ENCODE peak calls at places on chromosomes 13 and 19, in nine cellular contexts. One of them, this sample, is unnamed.

GRCh38 chr19:40702337-40703012 is 12.0 kb upstream of the NUMBL start:
- DNase-seq in amygdala: no peak
- DNase-seq in IMR-90: no peak
- DNase-seq in HFFc6: no peak
- DNase-seq in stimulated activated CD8-positive, alpha-beta memory T cell treated with anti-CD3 and anti-CD28 coated beads, Interleukin-7, amount 100 ng/mL, for 1 hour: no peak
- DNase-seq in AG10803: peak
- DNase-seq in activated CD4-positive, alpha-beta T cell treated with anti-CD3 and anti-CD28 coated beads, Interleukin-2, amount 10 ng/mL, durations not matched to agents 7 days and 5 days: no peak
- DNase-seq in hippocampal formation: no peak
- DNase-seq in NB4: no peak
- DNase-seq in this sample: no peak

GRCh38 chr13:111919826-111920225 is 147.1 kb upstream of the SOX1 start:
- DNase-seq in AG10803: no peak
- DNase-seq in NB4: no peak
- DNase-seq in hippocampal formation: no peak
- DNase-seq in HFFc6: no peak
- DNase-seq in stimulated activated CD8-positive, alpha-beta memory T cell treated with anti-CD3 and anti-CD28 coated beads, Interleukin-7, amount 100 ng/mL, for 1 hour: no peak
- DNase-seq in activated CD4-positive, alpha-beta T cell treated with anti-CD3 and anti-CD28 coated beads, Interleukin-2, amount 10 ng/mL, durations not matched to agents 7 days and 5 days: no peak
- DNase-seq in amygdala: no peak
- DNase-seq in IMR-90: no peak
- DNase-seq in this sample: no peak

GRCh38 chr13:109336730-109337129 is 449.7 kb downstream of the IRS2 start:
- DNase-seq in stimulated activated CD8-positive, alpha-beta memory T cell treated with anti-CD3 and anti-CD28 coated beads, Interleukin-7, amount 100 ng/mL, for 1 hour: no peak
- DNase-seq in HFFc6: peak
- DNase-seq in AG10803: peak
- DNase-seq in IMR-90: peak
- DNase-seq in NB4: no peak
- DNase-seq in hippocampal formation: no peak
- DNase-seq in amygdala: no peak
- DNase-seq in activated CD4-positive, alpha-beta T cell treated with anti-CD3 and anti-CD28 coated beads, Interleukin-2, amount 10 ng/mL, durations not matched to agents 7 days and 5 days: no peak
- DNase-seq in this sample: no peak

GRCh38 chr13:26541678-26542553 is 15.6 kb upstream of the WASF3 start:
- DNase-seq in NB4: no peak
- DNase-seq in IMR-90: no peak
- DNase-seq in stimulated activated CD8-positive, alpha-beta memory T cell treated with anti-CD3 and anti-CD28 coated beads, Interleukin-7, amount 100 ng/mL, for 1 hour: no peak
- DNase-seq in HFFc6: no peak
- DNase-seq in amygdala: no peak
- DNase-seq in hippocampal formation: no peak
- DNase-seq in AG10803: no peak
- DNase-seq in activated CD4-positive, alpha-beta T cell treated with anti-CD3 and anti-CD28 coated beads, Interleukin-2, amount 10 ng/mL, durations not matched to agents 7 days and 5 days: no peak
- DNase-seq in this sample: no peak

GRCh38 chr13:97781891-97782305 is 171.6 kb upstream of the IPO5 start:
- DNase-seq in hippocampal formation: no peak
- DNase-seq in amygdala: no peak
- DNase-seq in stimulated activated CD8-positive, alpha-beta memory T cell treated with anti-CD3 and anti-CD28 coated beads, Interleukin-7, amount 100 ng/mL, for 1 hour: no peak
- DNase-seq in NB4: peak
- DNase-seq in activated CD4-positive, alpha-beta T cell treated with anti-CD3 and anti-CD28 coated beads, Interleukin-2, amount 10 ng/mL, durations not matched to agents 7 days and 5 days: no peak
- DNase-seq in IMR-90: no peak
- DNase-seq in HFFc6: no peak
- DNase-seq in AG10803: no peak
- DNase-seq in this sample: no peak

GRCh38 chr19:14545716-14546082 is 16.3 kb downstream of the TECR start:
- DNase-seq in hippocampal formation: no peak
- DNase-seq in IMR-90: no peak
- DNase-seq in amygdala: no peak
- DNase-seq in stimulated activated CD8-positive, alpha-beta memory T cell treated with anti-CD3 and anti-CD28 coated beads, Interleukin-7, amount 100 ng/mL, for 1 hour: no peak
- DNase-seq in AG10803: no peak
- DNase-seq in HFFc6: no peak
- DNase-seq in activated CD4-positive, alpha-beta T cell treated with anti-CD3 and anti-CD28 coated beads, Interleukin-2, amount 10 ng/mL, durations not matched to agents 7 days and 5 days: no peak
- DNase-seq in NB4: no peak
- DNase-seq in this sample: no peak

GRCh38 chr13:35512271-35512920 is 35.9 kb upstream of the MAB21L1 start:
- DNase-seq in activated CD4-positive, alpha-beta T cell treated with anti-CD3 and anti-CD28 coated beads, Interleukin-2, amount 10 ng/mL, durations not matched to agents 7 days and 5 days: no peak
- DNase-seq in HFFc6: peak
- DNase-seq in AG10803: peak
- DNase-seq in IMR-90: peak
- DNase-seq in hippocampal formation: no peak
- DNase-seq in amygdala: no peak
- DNase-seq in stimulated activated CD8-positive, alpha-beta memory T cell treated with anti-CD3 and anti-CD28 coated beads, Interleukin-7, amount 100 ng/mL, for 1 hour: no peak
- DNase-seq in NB4: peak
- DNase-seq in this sample: no peak

GRCh38 chr13:20410726-20411125 is 114.9 kb downstream of the CRYL1 start:
- DNase-seq in activated CD4-positive, alpha-beta T cell treated with anti-CD3 and anti-CD28 coated beads, Interleukin-2, amount 10 ng/mL, durations not matched to agents 7 days and 5 days: no peak
- DNase-seq in IMR-90: no peak
- DNase-seq in hippocampal formation: no peak
- DNase-seq in NB4: no peak
- DNase-seq in stimulated activated CD8-positive, alpha-beta memory T cell treated with anti-CD3 and anti-CD28 coated beads, Interleukin-7, amount 100 ng/mL, for 1 hour: no peak
- DNase-seq in AG10803: no peak
- DNase-seq in amygdala: no peak
- DNase-seq in HFFc6: no peak
- DNase-seq in this sample: no peak

GRCh38 chr19:48624067-48624594 is 4.8 kb downstream of the SPHK2 start:
- DNase-seq in AG10803: peak
- DNase-seq in activated CD4-positive, alpha-beta T cell treated with anti-CD3 and anti-CD28 coated beads, Interleukin-2, amount 10 ng/mL, durations not matched to agents 7 days and 5 days: peak
- DNase-seq in stimulated activated CD8-positive, alpha-beta memory T cell treated with anti-CD3 and anti-CD28 coated beads, Interleukin-7, amount 100 ng/mL, for 1 hour: peak
- DNase-seq in NB4: peak
- DNase-seq in IMR-90: peak
- DNase-seq in HFFc6: peak
- DNase-seq in hippocampal formation: peak
- DNase-seq in amygdala: peak
- DNase-seq in this sample: peak

GRCh38 chr19:46256855-46257254 is 27.3 kb downstream of the IGFL1 start:
- DNase-seq in hippocampal formation: no peak
- DNase-seq in IMR-90: peak
- DNase-seq in stimulated activated CD8-positive, alpha-beta memory T cell treated with anti-CD3 and anti-CD28 coated beads, Interleukin-7, amount 100 ng/mL, for 1 hour: no peak
- DNase-seq in amygdala: no peak
- DNase-seq in NB4: peak
- DNase-seq in HFFc6: no peak
- DNase-seq in AG10803: peak
- DNase-seq in activated CD4-positive, alpha-beta T cell treated with anti-CD3 and anti-CD28 coated beads, Interleukin-2, amount 10 ng/mL, durations not matched to agents 7 days and 5 days: no peak
- DNase-seq in this sample: no peak

GRCh38 chr13:76570485-76570884 is 315.7 kb downstream of the KCTD12 start:
- DNase-seq in activated CD4-positive, alpha-beta T cell treated with anti-CD3 and anti-CD28 coated beads, Interleukin-2, amount 10 ng/mL, durations not matched to agents 7 days and 5 days: no peak
- DNase-seq in HFFc6: no peak
- DNase-seq in amygdala: no peak
- DNase-seq in NB4: no peak
- DNase-seq in AG10803: no peak
- DNase-seq in IMR-90: no peak
- DNase-seq in hippocampal formation: peak
- DNase-seq in stimulated activated CD8-positive, alpha-beta memory T cell treated with anti-CD3 and anti-CD28 coated beads, Interleukin-7, amount 100 ng/mL, for 1 hour: no peak
- DNase-seq in this sample: no peak

GRCh38 chr13:31122143-31122542 is 39.6 kb downstream of the HSPH1 start:
- DNase-seq in AG10803: no peak
- DNase-seq in activated CD4-positive, alpha-beta T cell treated with anti-CD3 and anti-CD28 coated beads, Interleukin-2, amount 10 ng/mL, durations not matched to agents 7 days and 5 days: no peak
- DNase-seq in NB4: no peak
- DNase-seq in HFFc6: no peak
- DNase-seq in IMR-90: no peak
- DNase-seq in hippocampal formation: no peak
- DNase-seq in amygdala: no peak
- DNase-seq in stimulated activated CD8-positive, alpha-beta memory T cell treated with anti-CD3 and anti-CD28 coated beads, Interleukin-7, amount 100 ng/mL, for 1 hour: no peak
- DNase-seq in this sample: no peak

GRCh38 chr13:114118763-114119123 is 13.7 kb downstream of the RASA3 start:
- DNase-seq in HFFc6: no peak
- DNase-seq in activated CD4-positive, alpha-beta T cell treated with anti-CD3 and anti-CD28 coated beads, Interleukin-2, amount 10 ng/mL, durations not matched to agents 7 days and 5 days: no peak
- DNase-seq in IMR-90: peak
- DNase-seq in hippocampal formation: no peak
- DNase-seq in AG10803: peak
- DNase-seq in NB4: no peak
- DNase-seq in amygdala: no peak
- DNase-seq in stimulated activated CD8-positive, alpha-beta memory T cell treated with anti-CD3 and anti-CD28 coated beads, Interleukin-7, amount 100 ng/mL, for 1 hour: no peak
- DNase-seq in this sample: no peak

GRCh38 chr13:108574856-108575255 is 54.6 kb upstream of the MYO16 start:
- DNase-seq in hippocampal formation: no peak
- DNase-seq in activated CD4-positive, alpha-beta T cell treated with anti-CD3 and anti-CD28 coated beads, Interleukin-2, amount 10 ng/mL, durations not matched to agents 7 days and 5 days: no peak
- DNase-seq in NB4: no peak
- DNase-seq in stimulated activated CD8-positive, alpha-beta memory T cell treated with anti-CD3 and anti-CD28 coated beads, Interleukin-7, amount 100 ng/mL, for 1 hour: no peak
- DNase-seq in AG10803: no peak
- DNase-seq in amygdala: no peak
- DNase-seq in HFFc6: no peak
- DNase-seq in IMR-90: no peak
- DNase-seq in this sample: no peak

GRCh38 chr13:75794663-75795062 is 158.5 kb downstream of the LMO7 start:
- DNase-seq in stimulated activated CD8-positive, alpha-beta memory T cell treated with anti-CD3 and anti-CD28 coated beads, Interleukin-7, amount 100 ng/mL, for 1 hour: no peak
- DNase-seq in AG10803: no peak
- DNase-seq in amygdala: no peak
- DNase-seq in NB4: no peak
- DNase-seq in activated CD4-positive, alpha-beta T cell treated with anti-CD3 and anti-CD28 coated beads, Interleukin-2, amount 10 ng/mL, durations not matched to agents 7 days and 5 days: no peak
- DNase-seq in hippocampal formation: no peak
- DNase-seq in IMR-90: no peak
- DNase-seq in HFFc6: no peak
- DNase-seq in this sample: no peak

GRCh38 chr13:98453254-98453843 is 123.6 kb downstream of the STK24 start:
- DNase-seq in IMR-90: no peak
- DNase-seq in stimulated activated CD8-positive, alpha-beta memory T cell treated with anti-CD3 and anti-CD28 coated beads, Interleukin-7, amount 100 ng/mL, for 1 hour: no peak
- DNase-seq in NB4: no peak
- DNase-seq in amygdala: no peak
- DNase-seq in activated CD4-positive, alpha-beta T cell treated with anti-CD3 and anti-CD28 coated beads, Interleukin-2, amount 10 ng/mL, durations not matched to agents 7 days and 5 days: no peak
- DNase-seq in HFFc6: peak
- DNase-seq in hippocampal formation: no peak
- DNase-seq in AG10803: peak
- DNase-seq in this sample: no peak

GRCh38 chr19:10433131-10433536 is 12.8 kb downstream of the PDE4A start:
- DNase-seq in hippocampal formation: no peak
- DNase-seq in amygdala: no peak
- DNase-seq in AG10803: no peak
- DNase-seq in IMR-90: no peak
- DNase-seq in stimulated activated CD8-positive, alpha-beta memory T cell treated with anti-CD3 and anti-CD28 coated beads, Interleukin-7, amount 100 ng/mL, for 1 hour: no peak
- DNase-seq in HFFc6: no peak
- DNase-seq in NB4: no peak
- DNase-seq in activated CD4-positive, alpha-beta T cell treated with anti-CD3 and anti-CD28 coated beads, Interleukin-2, amount 10 ng/mL, durations not matched to agents 7 days and 5 days: no peak
- DNase-seq in this sample: no peak

GRCh38 chr19:58387338-58388174 is 487 bp downstream of the RPS5 start:
- DNase-seq in IMR-90: no peak
- DNase-seq in HFFc6: no peak
- DNase-seq in hippocampal formation: no peak
- DNase-seq in NB4: no peak
- DNase-seq in amygdala: no peak
- DNase-seq in activated CD4-positive, alpha-beta T cell treated with anti-CD3 and anti-CD28 coated beads, Interleukin-2, amount 10 ng/mL, durations not matched to agents 7 days and 5 days: no peak
- DNase-seq in AG10803: no peak
- DNase-seq in stimulated activated CD8-positive, alpha-beta memory T cell treated with anti-CD3 and anti-CD28 coated beads, Interleukin-7, amount 100 ng/mL, for 1 hour: no peak
- DNase-seq in this sample: no peak

GRCh38 chr19:3142938-3143337 is 7.1 kb downstream of the GNA15 start:
- DNase-seq in AG10803: no peak
- DNase-seq in NB4: no peak
- DNase-seq in stimulated activated CD8-positive, alpha-beta memory T cell treated with anti-CD3 and anti-CD28 coated beads, Interleukin-7, amount 100 ng/mL, for 1 hour: no peak
- DNase-seq in HFFc6: no peak
- DNase-seq in hippocampal formation: no peak
- DNase-seq in activated CD4-positive, alpha-beta T cell treated with anti-CD3 and anti-CD28 coated beads, Interleukin-2, amount 10 ng/mL, durations not matched to agents 7 days and 5 days: no peak
- DNase-seq in IMR-90: no peak
- DNase-seq in amygdala: no peak
- DNase-seq in this sample: no peak

GRCh38 chr19:55632463-55632834 is 8.1 kb upstream of the ZNF784 start:
- DNase-seq in IMR-90: peak
- DNase-seq in hippocampal formation: peak
- DNase-seq in NB4: peak
- DNase-seq in activated CD4-positive, alpha-beta T cell treated with anti-CD3 and anti-CD28 coated beads, Interleukin-2, amount 10 ng/mL, durations not matched to agents 7 days and 5 days: peak
- DNase-seq in HFFc6: peak
- DNase-seq in stimulated activated CD8-positive, alpha-beta memory T cell treated with anti-CD3 and anti-CD28 coated beads, Interleukin-7, amount 100 ng/mL, for 1 hour: peak
- DNase-seq in amygdala: peak
- DNase-seq in AG10803: peak
- DNase-seq in this sample: peak

GRCh38 chr19:56141416-56141992 is 417 bp downstream of the ZNF444 start:
- DNase-seq in IMR-90: no peak
- DNase-seq in HFFc6: no peak
- DNase-seq in amygdala: no peak
- DNase-seq in stimulated activated CD8-positive, alpha-beta memory T cell treated with anti-CD3 and anti-CD28 coated beads, Interleukin-7, amount 100 ng/mL, for 1 hour: no peak
- DNase-seq in NB4: peak
- DNase-seq in activated CD4-positive, alpha-beta T cell treated with anti-CD3 and anti-CD28 coated beads, Interleukin-2, amount 10 ng/mL, durations not matched to agents 7 days and 5 days: peak
- DNase-seq in hippocampal formation: no peak
- DNase-seq in AG10803: no peak
- DNase-seq in this sample: no peak

GRCh38 chr19:18657590-18658365 is 20.9 kb downstream of the KLHL26 start:
- DNase-seq in AG10803: peak
- DNase-seq in IMR-90: peak
- DNase-seq in HFFc6: no peak
- DNase-seq in amygdala: peak
- DNase-seq in stimulated activated CD8-positive, alpha-beta memory T cell treated with anti-CD3 and anti-CD28 coated beads, Interleukin-7, amount 100 ng/mL, for 1 hour: no peak
- DNase-seq in hippocampal formation: no peak
- DNase-seq in NB4: peak
- DNase-seq in activated CD4-positive, alpha-beta T cell treated with anti-CD3 and anti-CD28 coated beads, Interleukin-2, amount 10 ng/mL, durations not matched to agents 7 days and 5 days: no peak
- DNase-seq in this sample: no peak

GRCh38 chr13:20401958-20402856 is 123.5 kb downstream of the CRYL1 start:
- DNase-seq in AG10803: peak
- DNase-seq in NB4: no peak
- DNase-seq in IMR-90: peak
- DNase-seq in activated CD4-positive, alpha-beta T cell treated with anti-CD3 and anti-CD28 coated beads, Interleukin-2, amount 10 ng/mL, durations not matched to agents 7 days and 5 days: peak
- DNase-seq in amygdala: no peak
- DNase-seq in HFFc6: peak
- DNase-seq in hippocampal formation: no peak
- DNase-seq in stimulated activated CD8-positive, alpha-beta memory T cell treated with anti-CD3 and anti-CD28 coated beads, Interleukin-7, amount 100 ng/mL, for 1 hour: no peak
- DNase-seq in this sample: no peak

GRCh38 chr19:3338541-3339181 is 27.7 kb upstream of the NFIC start:
- DNase-seq in AG10803: no peak
- DNase-seq in stimulated activated CD8-positive, alpha-beta memory T cell treated with anti-CD3 and anti-CD28 coated beads, Interleukin-7, amount 100 ng/mL, for 1 hour: no peak
- DNase-seq in NB4: peak
- DNase-seq in amygdala: no peak
- DNase-seq in HFFc6: no peak
- DNase-seq in activated CD4-positive, alpha-beta T cell treated with anti-CD3 and anti-CD28 coated beads, Interleukin-2, amount 10 ng/mL, durations not matched to agents 7 days and 5 days: peak
- DNase-seq in IMR-90: no peak
- DNase-seq in hippocampal formation: no peak
- DNase-seq in this sample: peak

GRCh38 chr19:1970806-1971502 is 30.0 kb downstream of the CSNK1G2 start:
- DNase-seq in activated CD4-positive, alpha-beta T cell treated with anti-CD3 and anti-CD28 coated beads, Interleukin-2, amount 10 ng/mL, durations not matched to agents 7 days and 5 days: no peak
- DNase-seq in HFFc6: no peak
- DNase-seq in NB4: no peak
- DNase-seq in hippocampal formation: no peak
- DNase-seq in AG10803: no peak
- DNase-seq in stimulated activated CD8-positive, alpha-beta memory T cell treated with anti-CD3 and anti-CD28 coated beads, Interleukin-7, amount 100 ng/mL, for 1 hour: no peak
- DNase-seq in IMR-90: no peak
- DNase-seq in amygdala: no peak
- DNase-seq in this sample: no peak

GRCh38 chr13:73416093-73416492 is 357.3 kb downstream of the KLF5 start:
- DNase-seq in amygdala: no peak
- DNase-seq in IMR-90: no peak
- DNase-seq in HFFc6: peak
- DNase-seq in hippocampal formation: no peak
- DNase-seq in activated CD4-positive, alpha-beta T cell treated with anti-CD3 and anti-CD28 coated beads, Interleukin-2, amount 10 ng/mL, durations not matched to agents 7 days and 5 days: no peak
- DNase-seq in NB4: no peak
- DNase-seq in stimulated activated CD8-positive, alpha-beta memory T cell treated with anti-CD3 and anti-CD28 coated beads, Interleukin-7, amount 100 ng/mL, for 1 hour: no peak
- DNase-seq in AG10803: peak
- DNase-seq in this sample: no peak

GRCh38 chr13:52348983-52349780 is 56.8 kb downstream of the THSD1 start:
- DNase-seq in amygdala: no peak
- DNase-seq in AG10803: peak
- DNase-seq in activated CD4-positive, alpha-beta T cell treated with anti-CD3 and anti-CD28 coated beads, Interleukin-2, amount 10 ng/mL, durations not matched to agents 7 days and 5 days: no peak
- DNase-seq in stimulated activated CD8-positive, alpha-beta memory T cell treated with anti-CD3 and anti-CD28 coated beads, Interleukin-7, amount 100 ng/mL, for 1 hour: no peak
- DNase-seq in NB4: peak
- DNase-seq in HFFc6: peak
- DNase-seq in hippocampal formation: no peak
- DNase-seq in IMR-90: peak
- DNase-seq in this sample: no peak

GRCh38 chr13:33441015-33441414 is 155.5 kb upstream of the STARD13 start:
- DNase-seq in IMR-90: peak
- DNase-seq in hippocampal formation: no peak
- DNase-seq in AG10803: peak
- DNase-seq in NB4: peak
- DNase-seq in activated CD4-positive, alpha-beta T cell treated with anti-CD3 and anti-CD28 coated beads, Interleukin-2, amount 10 ng/mL, durations not matched to agents 7 days and 5 days: no peak
- DNase-seq in stimulated activated CD8-positive, alpha-beta memory T cell treated with anti-CD3 and anti-CD28 coated beads, Interleukin-7, amount 100 ng/mL, for 1 hour: no peak
- DNase-seq in HFFc6: peak
- DNase-seq in amygdala: no peak
- DNase-seq in this sample: no peak

GRCh38 chr19:42199440-42200115 is 17.9 kb downstream of the DEDD2 start:
- DNase-seq in HFFc6: no peak
- DNase-seq in hippocampal formation: no peak
- DNase-seq in AG10803: no peak
- DNase-seq in stimulated activated CD8-positive, alpha-beta memory T cell treated with anti-CD3 and anti-CD28 coated beads, Interleukin-7, amount 100 ng/mL, for 1 hour: no peak
- DNase-seq in activated CD4-positive, alpha-beta T cell treated with anti-CD3 and anti-CD28 coated beads, Interleukin-2, amount 10 ng/mL, durations not matched to agents 7 days and 5 days: peak
- DNase-seq in NB4: peak
- DNase-seq in amygdala: no peak
- DNase-seq in IMR-90: no peak
- DNase-seq in this sample: no peak

GRCh38 chr19:35790981-35791813 is 15.8 kb downstream of the ARHGAP33 start:
- DNase-seq in HFFc6: no peak
- DNase-seq in IMR-90: no peak
- DNase-seq in activated CD4-positive, alpha-beta T cell treated with anti-CD3 and anti-CD28 coated beads, Interleukin-2, amount 10 ng/mL, durations not matched to agents 7 days and 5 days: peak
- DNase-seq in hippocampal formation: no peak
- DNase-seq in AG10803: no peak
- DNase-seq in NB4: peak
- DNase-seq in amygdala: no peak
- DNase-seq in stimulated activated CD8-positive, alpha-beta memory T cell treated with anti-CD3 and anti-CD28 coated beads, Interleukin-7, amount 100 ng/mL, for 1 hour: no peak
- DNase-seq in this sample: no peak

GRCh38 chr13:67343777-67344176 is 113.6 kb upstream of the PCDH9 start:
- DNase-seq in activated CD4-positive, alpha-beta T cell treated with anti-CD3 and anti-CD28 coated beads, Interleukin-2, amount 10 ng/mL, durations not matched to agents 7 days and 5 days: no peak
- DNase-seq in AG10803: no peak
- DNase-seq in amygdala: no peak
- DNase-seq in stimulated activated CD8-positive, alpha-beta memory T cell treated with anti-CD3 and anti-CD28 coated beads, Interleukin-7, amount 100 ng/mL, for 1 hour: no peak
- DNase-seq in NB4: no peak
- DNase-seq in HFFc6: no peak
- DNase-seq in IMR-90: no peak
- DNase-seq in hippocampal formation: no peak
- DNase-seq in this sample: no peak

This sample was measured in breast epithelium.